ENCODE peak calls at places on chromosomes 2 and 18, in six cellular contexts. N, Q, Y, U, O and E are unnamed samples.

GRCh38 chr18:59376351-59376935 is 17.4 kb upstream of the LMAN1 start:
- DNase-seq in N (no peak), Q (no peak), Y (no peak), U (no peak), O (no peak), E (no peak)

GRCh38 chr2:239040152-239040761 is 192.4 kb downstream of the TWIST2 start:
- DNase-seq in N (peak), Q (no peak), Y (no peak), U (no peak), O (no peak), E (no peak)

GRCh38 chr2:234335676-234336228 is 161.1 kb downstream of the ARL4C start:
- DNase-seq in N (peak), Q (no peak), Y (peak), U (peak), O (no peak), E (no peak)

GRCh38 chr2:19104503-19104902 is 253.9 kb downstream of the OSR1 start:
- DNase-seq in N (no peak), Q (no peak), Y (no peak), U (no peak), O (no peak), E (no peak)

GRCh38 chr2:113973856-113974255 is 84.0 kb downstream of the ACTR3 start:
- DNase-seq in N (no peak), Q (no peak), Y (no peak), U (no peak), O (no peak), E (no peak)

GRCh38 chr2:109333414-109334194 is 204.6 kb downstream of the SH3RF3 start:
- DNase-seq in N (no peak), Q (peak), Y (peak), U (no peak), O (peak), E (no peak)

GRCh38 chr2:39523308-39524044 is 86.4 kb upstream of the MAP4K3 start:
- DNase-seq in N (no peak), Q (peak), Y (peak), U (peak), O (no peak), E (no peak)

GRCh38 chr2:207474871-207475485 is 54.8 kb upstream of the CREB1 start:
- DNase-seq in N (peak), Q (peak), Y (peak), U (no peak), O (peak), E (peak)

GRCh38 chr2:165847001-165847400 is 53.0 kb upstream of the GALNT3 start:
- DNase-seq in N (no peak), Q (peak), Y (no peak), U (no peak), O (peak), E (no peak)

GRCh38 chr2:53755022-53755630 is 12.5 kb upstream of the CHAC2 start:
- DNase-seq in N (no peak), Q (no peak), Y (peak), U (no peak), O (no peak), E (no peak)

GRCh38 chr2:37181726-37182684 is 6.5 kb downstream of the SULT6B1 start:
- DNase-seq in N (no peak), Q (no peak), Y (peak), U (no peak), O (no peak), E (no peak)

GRCh38 chr18:21703241-21703820 is 1.2 kb downstream of the ABHD3 start:
- DNase-seq in N (no peak), Q (no peak), Y (no peak), U (no peak), O (peak), E (peak)

GRCh38 chr18:58580078-58580477 is 48.8 kb downstream of the ALPK2 start:
- DNase-seq in N (no peak), Q (no peak), Y (peak), U (no peak), O (no peak), E (no peak)

GRCh38 chr2:112712903-112713584 is 7.8 kb upstream of the NT5DC4 start:
- DNase-seq in N (no peak), Q (peak), Y (peak), U (no peak), O (no peak), E (no peak)

GRCh38 chr2:146917430-146918037 is 927.3 kb upstream of the ACVR2A start:
- DNase-seq in N (no peak), Q (no peak), Y (peak), U (no peak), O (no peak), E (no peak)

GRCh38 chr2:108932736-108933135 is 56.3 kb downstream of the EDAR start:
- DNase-seq in N (no peak), Q (no peak), Y (no peak), U (no peak), O (no peak), E (no peak)

GRCh38 chr2:98894331-98895000 is 41.6 kb downstream of the CRACDL start:
- DNase-seq in N (no peak), Q (no peak), Y (no peak), U (no peak), O (no peak), E (no peak)

GRCh38 chr18:12038082-12038660 is 55.5 kb upstream of the ANKRD62 start:
- DNase-seq in N (no peak), Q (no peak), Y (peak), U (no peak), O (no peak), E (no peak)

GRCh38 chr18:69759046-69759445 is 188.6 kb downstream of the CD226 start:
- DNase-seq in N (no peak), Q (no peak), Y (peak), U (no peak), O (no peak), E (no peak)

GRCh38 chr2:170819941-170820646 is 3.4 kb downstream of the GAD1 start:
- DNase-seq in N (no peak), Q (no peak), Y (no peak), U (no peak), O (no peak), E (no peak)

GRCh38 chr2:172735646-172736418 is at the start of gene RAPGEF4:
- DNase-seq in N (no peak), Q (no peak), Y (peak), U (no peak), O (peak), E (peak)

GRCh38 chr2:8623958-8624591 is 57.8 kb upstream of the ID2 start:
- DNase-seq in N (no peak), Q (no peak), Y (no peak), U (no peak), O (no peak), E (no peak)

GRCh38 chr2:235603659-235604058 is 109.8 kb downstream of the AGAP1 start:
- DNase-seq in N (no peak), Q (no peak), Y (no peak), U (no peak), O (no peak), E (no peak)

GRCh38 chr18:63339920-63340484 is 20.4 kb upstream of the BCL2 start:
- DNase-seq in N (peak), Q (peak), Y (peak), U (no peak), O (no peak), E (no peak)

GRCh38 chr2:128379021-128380005 is 60.6 kb upstream of the HS6ST1 start:
- DNase-seq in N (no peak), Q (no peak), Y (peak), U (peak), O (no peak), E (no peak)

GRCh38 chr2:71472019-71472418 is 18.7 kb downstream of the DYSF start:
- DNase-seq in N (no peak), Q (no peak), Y (no peak), U (no peak), O (no peak), E (no peak)

GRCh38 chr2:241111443-241111810 is 9.3 kb upstream of the MTERF4 start:
- DNase-seq in N (no peak), Q (no peak), Y (no peak), U (no peak), O (no peak), E (no peak)

GRCh38 chr2:213806125-213806726 is 522.0 kb downstream of the SPAG16 start:
- DNase-seq in N (peak), Q (peak), Y (peak), U (peak), O (no peak), E (no peak)

GRCh38 chr18:3538456-3538855 is 88.5 kb downstream of the TGIF1 start:
- DNase-seq in N (no peak), Q (no peak), Y (peak), U (no peak), O (no peak), E (no peak)

GRCh38 chr2:196153480-196153879 is 17.9 kb downstream of the STK17B start:
- DNase-seq in N (no peak), Q (no peak), Y (no peak), U (no peak), O (no peak), E (no peak)